ENCODE peak calls at places on chromosome 7, in five cellular contexts. R is stomach, F is HCT116, J is astrocyte of the spinal cord, M is AG09309. H is an unnamed sample.

GRCh38 chr7:16905300-16906044 is 23.7 kb upstream of the AGR3 start:
- DNase-seq in M (no peak), F (no peak), J (peak), R (no peak), H (peak)

GRCh38 chr7:134931487-134931886 is 54.8 kb upstream of the AGBL3 start:
- DNase-seq in M (no peak), F (no peak), J (peak), R (no peak), H (peak)

GRCh38 chr7:37234928-37235327 is 213.7 kb downstream of the ELMO1 start:
- DNase-seq in J (no peak), M (no peak), R (no peak), F (peak), H (peak)

GRCh38 chr7:112495820-112496462 is 15.2 kb downstream of the LSMEM1 start:
- DNase-seq in R (peak), M (peak), F (peak), J (peak), H (peak)

GRCh38 chr7:84251183-84251845 is 56.7 kb upstream of the SEMA3A start:
- DNase-seq in M (peak), J (peak), R (no peak), F (no peak), H (peak)

GRCh38 chr7:19815546-19815945 is 42.1 kb upstream of the TMEM196 start:
- DNase-seq in M (no peak), J (no peak), F (no peak), R (no peak), H (no peak)

GRCh38 chr7:151010307-151011096 is 13.8 kb downstream of the ATG9B start:
- DNase-seq in J (no peak), R (no peak), F (no peak), M (no peak), H (peak)

GRCh38 chr7:97601941-97602457 is 129.9 kb upstream of the TAC1 start:
- DNase-seq in J (no peak), F (no peak), M (no peak), R (no peak), H (no peak)

GRCh38 chr7:89028319-89028718 is 232.8 kb upstream of the TEX47 start:
- DNase-seq in J (peak), R (no peak), M (no peak), F (no peak), H (no peak)

GRCh38 chr7:12647364-12648219 is 39.8 kb upstream of the ARL4A start:
- DNase-seq in J (peak), R (peak), F (peak), M (no peak), H (peak)

GRCh38 chr7:134040988-134041387 is 86.2 kb upstream of the LRGUK start:
- DNase-seq in M (no peak), J (no peak), R (no peak), F (no peak), H (no peak)

GRCh38 chr7:131556055-131556911 is at the start of gene PODXL:
- DNase-seq in R (peak), J (peak), M (no peak), F (no peak), H (no peak)

GRCh38 chr7:3201306-3201705 is 99.7 kb upstream of the SDK1 start:
- DNase-seq in M (no peak), F (no peak), J (no peak), R (no peak), H (no peak)

DNA sequence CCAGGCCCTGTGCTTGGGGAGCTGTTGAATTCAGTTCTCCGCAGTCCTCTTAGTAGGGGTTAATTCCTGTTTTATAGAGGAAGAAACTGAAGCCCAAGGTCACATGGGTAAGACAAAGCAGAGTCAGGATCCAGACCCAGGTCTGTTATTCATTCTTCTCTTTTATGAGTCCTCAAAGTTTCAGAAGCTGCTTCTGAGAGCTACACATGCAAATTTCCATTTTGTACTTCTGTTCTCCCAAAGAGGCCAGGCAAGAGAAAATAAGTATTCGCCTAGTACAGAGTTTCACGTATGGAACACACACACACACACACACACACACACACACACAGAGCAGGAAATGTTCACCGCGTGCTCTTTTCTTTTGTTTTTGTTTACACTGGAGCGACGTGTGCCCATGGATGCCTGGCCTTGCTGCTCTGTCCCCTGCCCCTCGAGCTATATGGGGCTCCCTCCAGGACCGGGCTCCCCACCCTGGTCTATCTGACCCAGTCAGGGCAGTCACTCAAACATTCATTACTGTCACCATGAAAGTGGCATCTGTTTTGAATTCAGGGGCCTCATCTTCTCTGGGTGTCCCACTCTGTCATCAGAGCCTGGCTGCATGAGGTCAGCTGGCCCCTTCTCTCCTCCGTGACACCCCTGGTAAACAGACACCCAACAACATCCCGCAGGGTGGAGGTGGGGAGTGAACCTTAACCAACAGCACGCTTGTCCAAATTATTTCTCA is 84.4 kb downstream of the TNS3 start:
- DNase-seq in J (no peak), R (no peak), F (no peak), M (no peak), H (peak)
- H3K4me3 ChIP-seq in J (no peak), R (no peak), F (no peak), M (no peak), H (no peak)

GRCh38 chr7:55191161-55191925 is 172.5 kb downstream of the EGFR start:
- DNase-seq in F (no peak), M (no peak), R (no peak), J (no peak), H (no peak)

GRCh38 chr7:55190511-55191160 is 171.8 kb downstream of the EGFR start:
- DNase-seq in F (no peak), M (no peak), J (no peak), R (no peak), H (no peak)

GRCh38 chr7:55189447-55189760 is 170.6 kb downstream of the EGFR start:
- DNase-seq in J (peak), M (no peak), F (no peak), R (no peak), H (peak)

GRCh38 chr7:55188590-55189446 is 170.0 kb downstream of the EGFR start:
- DNase-seq in J (no peak), R (peak), M (no peak), F (no peak), H (no peak)

GRCh38 chr7:55189878-55190436 is 171.1 kb downstream of the EGFR start:
- DNase-seq in M (no peak), F (no peak), J (no peak), R (no peak), H (no peak)
- TF ChIP-seq CTCF in M (no peak), F (no peak), J (no peak), R (no peak), H (no peak)

GRCh38 chr7:66146701-66147100 is 32.1 kb downstream of the CRCP start:
- DNase-seq in F (no peak), M (no peak), J (peak), R (no peak), H (peak)

GRCh38 chr7:66150471-66150870 is 35.8 kb downstream of the CRCP start:
- DNase-seq in J (peak), M (peak), R (no peak), F (no peak), H (peak)

GRCh38 chr7:66153691-66154090 is 39.0 kb downstream of the CRCP start:
- DNase-seq in F (no peak), M (no peak), R (no peak), J (no peak), H (no peak)

GRCh38 chr7:66157060-66157459 is 42.4 kb downstream of the CRCP start:
- DNase-seq in R (no peak), J (no peak), M (no peak), F (no peak), H (no peak)

GRCh38 chr7:66152538-66153191 is 38.0 kb downstream of the CRCP start:
- DNase-seq in R (no peak), J (no peak), M (no peak), F (no peak), H (peak)
- H3K4me3 ChIP-seq in R (no peak), J (no peak), M (no peak), F (no peak), H (peak)

DNA sequence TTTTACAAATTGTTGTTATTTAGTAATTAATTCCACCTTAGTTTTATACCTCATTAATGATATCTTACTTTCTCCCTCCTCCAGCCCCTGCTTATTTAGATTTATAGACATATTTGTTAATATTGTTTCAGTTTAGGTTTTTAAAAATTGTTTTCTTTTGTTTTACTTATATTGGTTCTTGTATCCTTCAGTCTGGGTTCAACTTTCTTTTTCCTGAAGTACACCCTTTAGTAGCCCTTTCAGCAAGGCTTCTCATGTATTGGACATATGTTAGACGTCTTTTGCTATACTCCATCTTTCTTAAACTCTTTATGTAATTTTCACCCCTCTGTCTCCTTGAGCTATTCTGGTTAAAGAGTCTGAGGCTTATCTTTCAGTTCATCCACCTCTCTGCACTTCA is 12.8 kb upstream of the POU6F2 start:
- DNase-seq in M (no peak), R (no peak), F (no peak), J (no peak), H (no peak)
- TF ChIP-seq CTCF in M (no peak), R (no peak), F (no peak), J (no peak), H (no peak)

GRCh38 chr7:74253331-74253730 is 868 bp downstream of the RFC2 start:
- DNase-seq in R (no peak), F (no peak), M (no peak), J (no peak), H (no peak)
- H3K4me3 ChIP-seq in R (peak), F (peak), M (peak), J (peak), H (peak)

DNA sequence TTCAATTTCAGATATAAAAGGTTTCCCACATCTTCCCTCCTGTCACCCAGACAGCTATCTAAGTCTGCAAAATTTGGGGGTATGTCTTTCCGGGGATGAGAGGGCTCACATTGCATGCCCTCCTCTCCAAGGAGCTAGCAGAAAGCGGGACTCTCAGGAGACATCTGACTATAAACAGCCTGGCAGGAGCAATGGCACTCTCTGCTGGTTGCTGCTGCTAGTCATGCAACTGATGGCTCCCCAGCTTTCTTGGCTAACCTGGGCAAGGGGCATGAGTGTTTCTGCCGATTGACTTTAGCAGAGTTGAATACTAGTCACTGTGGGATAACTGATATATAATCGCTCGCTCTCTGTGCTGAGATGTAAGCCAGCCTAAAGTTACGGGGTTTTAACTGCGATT is 12.0 kb downstream of the TBX20 start:
- DNase-seq in R (no peak), J (no peak), F (no peak), M (no peak), H (peak)
- TF ChIP-seq CTCF in R (no peak), J (peak), F (peak), M (no peak), H (peak)

GRCh38 chr7:32299133-32299702 is 191.0 kb downstream of the LSM5 start:
- DNase-seq in R (no peak), F (no peak), J (no peak), M (no peak), H (no peak)
- H3K4me3 ChIP-seq in R (peak), F (no peak), J (peak), M (peak), H (peak)

GRCh38 chr7:141675431-141676210 is 26.3 kb downstream of the DENND11 start:
- DNase-seq in R (no peak), F (no peak), J (no peak), M (no peak), H (no peak)

GRCh38 chr7:141671705-141672496 is 30.1 kb downstream of the DENND11 start:
- DNase-seq in F (no peak), M (no peak), J (no peak), R (no peak), H (no peak)

GRCh38 chr7:141676618-141677017 is 25.3 kb downstream of the DENND11 start:
- DNase-seq in J (peak), R (no peak), M (no peak), F (no peak), H (peak)

GRCh38 chr7:141674201-141674671 is 27.7 kb downstream of the DENND11 start:
- DNase-seq in M (no peak), F (no peak), J (peak), R (no peak), H (peak)

GRCh38 chr7:141674702-141675101 is 27.3 kb downstream of the DENND11 start:
- DNase-seq in F (no peak), J (peak), R (no peak), M (no peak), H (no peak)
- TF ChIP-seq CTCF in F (peak), J (peak), R (no peak), M (peak), H (peak)